ENCODE peak calls at places on chromosome X, in eight cellular contexts. P is Peyer's patch, H is lower leg skin, Z is cardiac fibroblast, F is fibroblast of the aortic adventitia, G is esophagus squamous epithelium, N is heart left ventricle, O is fibroblast of lung. C is an unnamed sample.

GRCh38 chrX:154529206-154529612 is 13.2 kb upstream of the FAM3A start:
- DNase-seq in F (peak; percentile 68), Z (peak; percentile 46), G (no peak), P (no peak), H (no peak), N (no peak), O (no peak), C (no peak)

GRCh38 chrX:20418809-20419208 is 152.1 kb upstream of the RPS6KA3 start:
- DNase-seq in H (no peak), P (no peak), N (no peak), G (no peak), F (no peak), O (no peak), Z (no peak), C (no peak)

GRCh38 chrX:31807165-31807564 is 735.3 kb upstream of the FTHL17 start:
- DNase-seq in O (no peak), F (no peak), Z (no peak), G (no peak), P (no peak), H (no peak), N (no peak), C (no peak)

GRCh38 chrX:41087219-41087618 is 2.0 kb downstream of the USP9X start:
- DNase-seq in N (no peak), F (no peak), Z (no peak), H (no peak), G (no peak), P (no peak), O (no peak), C (no peak)

GRCh38 chrX:34503119-34503518 is 154.0 kb downstream of the TMEM47 start:
- DNase-seq in P (no peak), F (no peak), Z (no peak), H (no peak), N (no peak), O (no peak), G (no peak), C (no peak)

GRCh38 chrX:101223226-101223625 is 3.6 kb downstream of the DRP2 start:
- DNase-seq in O (no peak), N (no peak), G (no peak), F (no peak), Z (no peak), P (no peak), H (no peak), C (no peak)

GRCh38 chrX:23386260-23386659 is 51.6 kb downstream of the PTCHD1 start:
- DNase-seq in H (no peak), G (no peak), O (no peak), F (no peak), Z (no peak), N (no peak), P (no peak), C (no peak)

GRCh38 chrX:9955506-9955905 is 11.7 kb upstream of the CLDN34 start:
- DNase-seq in P (no peak), H (no peak), G (no peak), O (peak; percentile 70), Z (peak; percentile 68), N (no peak), F (peak; percentile 47), C (no peak)

GRCh38 chrX:9519546-9520210 is 54.8 kb downstream of the TBL1X start:
- DNase-seq in F (peak; percentile 62), N (no peak), H (no peak), G (no peak), P (no peak), O (no peak), Z (no peak), C (no peak)

GRCh38 chrX:148784859-148785655 is 284.6 kb downstream of the AFF2 start:
- DNase-seq in H (no peak), N (no peak), Z (no peak), F (no peak), G (no peak), P (no peak), O (peak; percentile 1), C (no peak)

GRCh38 chrX:110851780-110852179 is 56.2 kb upstream of the CHRDL1 start:
- DNase-seq in Z (peak; percentile 17), O (peak; percentile 14), N (no peak), H (no peak), P (no peak), F (peak; percentile 24), G (no peak), C (no peak)

GRCh38 chrX:56233100-56233499 is 944 bp downstream of the KLF8 start:
- DNase-seq in F (no peak), N (no peak), H (no peak), O (no peak), Z (peak; percentile 2), P (no peak), G (no peak), C (no peak)

GRCh38 chrX:15646031-15646430 is 18.6 kb downstream of the CLTRN start:
- DNase-seq in P (no peak), G (no peak), H (no peak), N (peak; percentile 37), O (no peak), F (no peak), Z (no peak), C (no peak)

GRCh38 chrX:108353452-108353851 is 84.8 kb downstream of the COL4A6 start:
- DNase-seq in G (no peak), N (no peak), O (no peak), P (no peak), H (no peak), Z (no peak), F (no peak), C (no peak)

GRCh38 chrX:103722505-103722904 is 11.8 kb downstream of the TMEM31 start:
- DNase-seq in Z (peak; percentile 72), G (no peak), F (peak; percentile 54), H (no peak), O (peak; percentile 58), P (no peak), N (no peak), C (no peak)

GRCh38 chrX:38069273-38069672 is 62.9 kb downstream of the SYTL5 start:
- DNase-seq in F (no peak), Z (no peak), G (no peak), P (no peak), N (no peak), H (no peak), O (no peak), C (no peak)

GRCh38 chrX:39774804-39775112 is 323.0 kb downstream of the BCOR start:
- DNase-seq in O (no peak), H (no peak), G (no peak), N (no peak), F (no peak), P (no peak), Z (no peak), C (no peak)
- TF ChIP-seq CTCF in O (no peak), H (no peak), G (no peak), N (no peak), F (no peak), P (no peak), Z (no peak), C (no peak)

GRCh38 chrX:48971325-48972213 is at the start of gene KCND1:
- DNase-seq in P (peak; percentile 51), F (peak; percentile 56), G (no peak), Z (peak; percentile 34), N (no peak), O (peak; percentile 75), H (no peak), C (no peak)

GRCh38 chrX:48975041-48975440 is 3.4 kb upstream of the KCND1 start:
- DNase-seq in H (no peak), F (no peak), Z (no peak), N (no peak), P (no peak), O (no peak), G (no peak), C (no peak)

GRCh38 chrX:48974033-48974432 is 2.4 kb upstream of the KCND1 start:
- DNase-seq in H (no peak), F (no peak), P (no peak), G (no peak), N (no peak), Z (no peak), O (no peak), C (no peak)

GRCh38 chrX:48974574-48974973 is 2.9 kb upstream of the KCND1 start:
- DNase-seq in Z (no peak), F (no peak), N (no peak), G (no peak), H (no peak), O (no peak), P (no peak), C (no peak)

DNA sequence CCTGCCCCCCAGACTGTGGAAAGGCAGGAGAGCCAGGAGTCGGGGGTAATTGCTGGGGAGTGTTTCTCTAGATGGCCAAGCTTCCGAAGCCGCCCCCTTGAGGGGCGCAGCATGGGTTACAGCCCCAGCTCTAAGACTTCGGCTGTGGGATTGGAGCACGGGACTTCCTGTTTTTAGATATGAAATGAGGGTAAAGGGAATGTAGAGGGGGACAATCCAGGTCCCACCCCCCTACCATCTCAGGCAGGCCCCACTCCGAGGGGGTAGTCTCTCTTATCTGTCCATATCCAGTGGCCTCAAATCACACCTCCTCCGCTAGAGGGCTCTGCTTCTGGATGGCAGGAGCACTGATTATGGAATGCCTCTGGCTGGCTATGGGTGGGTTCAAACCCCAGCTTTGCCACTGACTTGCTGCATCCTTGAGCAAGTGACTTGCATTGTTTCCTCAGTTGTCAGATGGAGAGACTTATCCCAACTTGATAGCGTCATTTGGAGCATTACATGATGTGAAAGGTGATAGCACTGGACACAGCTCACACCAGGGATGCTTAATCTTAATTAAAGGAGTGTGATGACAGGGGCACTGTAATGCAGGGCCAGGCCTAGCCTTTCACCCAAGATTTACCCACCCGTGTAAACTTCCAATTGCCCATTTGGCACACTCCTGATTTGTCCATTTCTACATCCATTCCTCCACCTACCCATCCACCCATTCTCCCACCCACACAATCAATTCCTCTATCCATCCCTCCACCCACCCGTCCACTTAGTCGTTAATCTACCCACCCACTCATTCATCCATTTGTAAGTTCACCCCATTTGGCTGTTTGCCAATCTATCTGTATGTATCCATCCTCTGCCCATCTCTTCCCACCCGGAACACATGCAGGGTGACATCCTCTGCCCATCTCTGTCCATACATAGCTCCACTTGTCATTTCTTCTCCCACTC is 845 bp upstream of the KCND1 start:
- DNase-seq in F (peak; percentile 50), P (peak; percentile 70), G (no peak), H (no peak), Z (peak; percentile 48), N (no peak), O (peak; percentile 44), C (peak; percentile 48)
- H3K4me3 ChIP-seq in F (peak overlapping the region; percentile 58), P (peak overlapping the region; percentile 24), G (peak overlapping the region; percentile 36), H (no peak overlapping the region), Z (peak overlapping the region; percentile 51), N (peak overlapping the region; percentile 50), O (peak overlapping the region; percentile 55), C (no peak overlapping the region)

GRCh38 chrX:17355976-17356375 is 19.0 kb upstream of the NHS start:
- DNase-seq in G (no peak), H (no peak), Z (no peak), P (no peak), O (no peak), F (no peak), N (no peak), C (no peak)

GRCh38 chrX:17359500-17359899 is 15.5 kb upstream of the NHS start:
- DNase-seq in G (no peak), P (no peak), N (no peak), Z (peak; percentile 5), H (no peak), O (peak; percentile 62), F (peak; percentile 41), C (no peak)

GRCh38 chrX:17361620-17362019 is 13.4 kb upstream of the NHS start:
- DNase-seq in H (no peak), G (no peak), N (no peak), Z (no peak), O (no peak), P (no peak), F (no peak), C (peak; percentile 55)
- TF ChIP-seq CTCF in H (no peak), G (no peak), N (no peak), Z (no peak), O (peak; percentile 17), P (no peak), F (no peak), C (peak; percentile 27)

GRCh38 chrX:19177710-19178109 is 55.4 kb upstream of the ADGRG2 start:
- DNase-seq in N (no peak), F (peak; percentile 9), O (peak; percentile 60), G (no peak), H (no peak), P (no peak), Z (no peak), C (no peak)
- H3K4me3 ChIP-seq in N (no peak overlapping the region), F (no peak overlapping the region), O (no peak overlapping the region), G (no peak overlapping the region), H (no peak overlapping the region), P (no peak overlapping the region), Z (no peak overlapping the region), C (no peak overlapping the region)